ENCODE peak calls at places on chromosome 9, in six cellular contexts. O, J, R, P, K and A are unnamed samples.

GRCh38 chr9:127021664-127022337 is 100.6 kb downstream of the ANGPTL2 start:
- DNase-seq in O (peak), J (no peak), R (no peak), P (peak), K (no peak), A (no peak)

GRCh38 chr9:83956288-83957028 is 23.6 kb downstream of the HNRNPK start:
- DNase-seq in O (peak), J (peak), R (peak), P (peak), K (no peak), A (no peak)

GRCh38 chr9:121222524-121223171 is 21.0 kb upstream of the RAB14 start:
- DNase-seq in O (no peak), J (peak), R (no peak), P (no peak), K (peak), A (no peak)

GRCh38 chr9:117645245-117645636 is 59.0 kb upstream of the TLR4 start:
- DNase-seq in O (no peak), J (no peak), R (no peak), P (no peak), K (no peak), A (no peak)

GRCh38 chr9:94289691-94290090 is 30.6 kb downstream of the ZNF169 start:
- DNase-seq in O (no peak), J (no peak), R (no peak), P (no peak), K (no peak), A (no peak)

GRCh38 chr9:755454-756381 is 85.8 kb upstream of the DMRT1 start:
- DNase-seq in O (no peak), J (peak), R (peak), P (no peak), K (peak), A (no peak)

GRCh38 chr9:70506159-70506558 is 91.7 kb upstream of the KLF9 start:
- DNase-seq in O (no peak), J (no peak), R (no peak), P (no peak), K (no peak), A (no peak)

GRCh38 chr9:120882935-120883607 is 6.1 kb upstream of the PHF19 start:
- DNase-seq in O (no peak), J (peak), R (no peak), P (no peak), K (no peak), A (no peak)

GRCh38 chr9:10434412-10434811 is 178.4 kb downstream of the PTPRD start:
- DNase-seq in O (no peak), J (no peak), R (no peak), P (no peak), K (no peak), A (no peak)

GRCh38 chr9:107465467-107466451 is 23.8 kb downstream of the KLF4 start:
- DNase-seq in O (no peak), J (peak), R (peak), P (peak), K (peak), A (no peak)

GRCh38 chr9:95785209-95785608 is 90.3 kb upstream of the ERCC6L2 start:
- DNase-seq in O (no peak), J (no peak), R (no peak), P (no peak), K (no peak), A (no peak)

GRCh38 chr9:70586506-70586905 is 172.0 kb upstream of the KLF9 start:
- DNase-seq in O (no peak), J (no peak), R (no peak), P (no peak), K (no peak), A (no peak)

GRCh38 chr9:121783523-121784507 is 132.4 kb downstream of the DAB2IP start:
- DNase-seq in O (no peak), J (no peak), R (peak), P (no peak), K (no peak), A (no peak)

GRCh38 chr9:136225366-136225747 is 20.3 kb downstream of the QSOX2 start:
- DNase-seq in O (no peak), J (no peak), R (no peak), P (no peak), K (no peak), A (no peak)

GRCh38 chr9:87167616-87168015 is 220.3 kb upstream of the GAS1 start:
- DNase-seq in O (no peak), J (no peak), R (no peak), P (no peak), K (no peak), A (no peak)